ENCODE peak calls at places on chromosomes 7 and 10, in four cellular contexts. One of them, this sample, is unnamed.

GRCh38 chr7:111750168-111750715 is 187.9 kb upstream of the IMMP2L start:
- DNase-seq in K562: no peak
- DNase-seq in HepG2: no peak
- DNase-seq in H1: no peak
- DNase-seq in this sample: no peak

GRCh38 chr10:49082767-49083166 is 32.6 kb downstream of the VSTM4 start:
- DNase-seq in K562: no peak
- DNase-seq in HepG2: no peak
- DNase-seq in H1: no peak
- DNase-seq in this sample: no peak

GRCh38 chr10:72730462-72730861 is 38.5 kb downstream of the MCU start:
- DNase-seq in HepG2: no peak
- DNase-seq in H1: no peak
- DNase-seq in K562: no peak
- DNase-seq in this sample: no peak

GRCh38 chr7:127815631-127816145 is 163.7 kb downstream of the SND1 start:
- DNase-seq in HepG2: no peak
- DNase-seq in K562: no peak
- DNase-seq in H1: no peak
- DNase-seq in this sample: no peak

GRCh38 chr10:15035385-15036301 is 8.1 kb upstream of the OLAH start:
- DNase-seq in H1: no peak
- DNase-seq in HepG2: no peak
- DNase-seq in K562: peak
- DNase-seq in this sample: no peak

GRCh38 chr7:42661312-42661711 is 250.6 kb downstream of the C7orf25 start:
- DNase-seq in H1: no peak
- DNase-seq in HepG2: no peak
- DNase-seq in K562: no peak
- DNase-seq in this sample: no peak

GRCh38 chr7:74454059-74454947 is 597 bp downstream of the GTF2IRD1 start:
- DNase-seq in H1: no peak
- DNase-seq in K562: no peak
- DNase-seq in HepG2: no peak
- DNase-seq in this sample: no peak

GRCh38 chr7:17530741-17531417 is 232.4 kb downstream of the AHR start:
- DNase-seq in HepG2: peak
- DNase-seq in H1: no peak
- DNase-seq in K562: no peak
- DNase-seq in this sample: peak

GRCh38 chr7:13603661-13604060 is 385.8 kb downstream of the ETV1 start:
- DNase-seq in HepG2: no peak
- DNase-seq in K562: no peak
- DNase-seq in H1: no peak
- DNase-seq in this sample: no peak

GRCh38 chr10:80860719-80861118 is 323.0 kb downstream of the SH2D4B start:
- DNase-seq in HepG2: no peak
- DNase-seq in K562: no peak
- DNase-seq in H1: no peak
- DNase-seq in this sample: no peak

GRCh38 chr10:71854031-71854430 is 3.0 kb upstream of the PSAP start:
- DNase-seq in HepG2: no peak
- DNase-seq in H1: no peak
- DNase-seq in K562: no peak
- DNase-seq in this sample: no peak

GRCh38 chr10:930415-931325 is 835 bp downstream of the LARP4B start:
- DNase-seq in H1: no peak
- DNase-seq in K562: peak
- DNase-seq in HepG2: peak
- DNase-seq in this sample: no peak

GRCh38 chr10:126570631-126571170 is 99.8 kb downstream of the C10orf90 start:
- DNase-seq in K562: no peak
- DNase-seq in HepG2: no peak
- DNase-seq in H1: no peak
- DNase-seq in this sample: no peak

GRCh38 chr7:8177109-8177933 is 84.6 kb downstream of the ICA1 start:
- DNase-seq in K562: no peak
- DNase-seq in HepG2: no peak
- DNase-seq in H1: no peak
- DNase-seq in this sample: no peak

GRCh38 chr10:122525788-122526187 is 34.8 kb upstream of the DMBT1 start:
- DNase-seq in HepG2: peak
- DNase-seq in H1: no peak
- DNase-seq in K562: no peak
- DNase-seq in this sample: no peak

GRCh38 chr7:30740417-30741181 is 11.3 kb upstream of the INMT start:
- DNase-seq in HepG2: peak
- DNase-seq in H1: no peak
- DNase-seq in K562: peak
- DNase-seq in this sample: no peak

GRCh38 chr10:124386186-124387077 is 32.3 kb downstream of the OAT start:
- DNase-seq in K562: no peak
- DNase-seq in HepG2: no peak
- DNase-seq in H1: no peak
- DNase-seq in this sample: no peak

GRCh38 chr10:75276029-75276872 is 40.5 kb upstream of the COMTD1 start:
- DNase-seq in H1: no peak
- DNase-seq in HepG2: no peak
- DNase-seq in K562: peak
- DNase-seq in this sample: no peak

GRCh38 chr7:85452674-85453073 is 265.8 kb upstream of the SEMA3D start:
- DNase-seq in HepG2: no peak
- DNase-seq in K562: no peak
- DNase-seq in H1: no peak
- DNase-seq in this sample: no peak

GRCh38 chr10:72540193-72540807 is 85.6 kb downstream of the MICU1 start:
- DNase-seq in H1: no peak
- DNase-seq in K562: no peak
- DNase-seq in HepG2: no peak
- DNase-seq in this sample: no peak

GRCh38 chr7:17660116-17660515 is 280.2 kb downstream of the SNX13 start:
- DNase-seq in HepG2: no peak
- DNase-seq in K562: no peak
- DNase-seq in H1: no peak
- DNase-seq in this sample: no peak

GRCh38 chr10:31467791-31468535 is 148.9 kb downstream of the ZEB1 start:
- DNase-seq in H1: peak
- DNase-seq in K562: no peak
- DNase-seq in HepG2: peak
- DNase-seq in this sample: no peak

GRCh38 chr7:30148951-30149459 is 14.2 kb downstream of the MTURN start:
- DNase-seq in K562: no peak
- DNase-seq in HepG2: no peak
- DNase-seq in H1: no peak
- DNase-seq in this sample: no peak

GRCh38 chr7:18754766-18755165 is 259.2 kb downstream of the HDAC9 start:
- DNase-seq in H1: no peak
- DNase-seq in K562: no peak
- DNase-seq in HepG2: no peak
- DNase-seq in this sample: no peak

GRCh38 chr7:128029405-128029995 is 1.7 kb downstream of the LRRC4 start:
- DNase-seq in K562: no peak
- DNase-seq in HepG2: no peak
- DNase-seq in H1: no peak
- DNase-seq in this sample: no peak

GRCh38 chr10:108036298-108036697 is 871.8 kb upstream of the SORCS1 start:
- DNase-seq in HepG2: no peak
- DNase-seq in K562: no peak
- DNase-seq in H1: no peak
- DNase-seq in this sample: no peak

GRCh38 chr10:34430685-34431084 is 384.4 kb downstream of the PARD3 start:
- DNase-seq in H1: no peak
- DNase-seq in HepG2: no peak
- DNase-seq in K562: no peak
- DNase-seq in this sample: no peak

GRCh38 chr10:100687143-100687953 is 58.0 kb upstream of the PAX2 start:
- DNase-seq in HepG2: no peak
- DNase-seq in H1: no peak
- DNase-seq in K562: no peak
- DNase-seq in this sample: no peak
- TF ChIP-seq EZH2 in HepG2: no peak
- TF ChIP-seq EZH2 in H1: no peak
- TF ChIP-seq EZH2 in K562: no peak
- TF ChIP-seq EZH2 in this sample: no peak

DNA sequence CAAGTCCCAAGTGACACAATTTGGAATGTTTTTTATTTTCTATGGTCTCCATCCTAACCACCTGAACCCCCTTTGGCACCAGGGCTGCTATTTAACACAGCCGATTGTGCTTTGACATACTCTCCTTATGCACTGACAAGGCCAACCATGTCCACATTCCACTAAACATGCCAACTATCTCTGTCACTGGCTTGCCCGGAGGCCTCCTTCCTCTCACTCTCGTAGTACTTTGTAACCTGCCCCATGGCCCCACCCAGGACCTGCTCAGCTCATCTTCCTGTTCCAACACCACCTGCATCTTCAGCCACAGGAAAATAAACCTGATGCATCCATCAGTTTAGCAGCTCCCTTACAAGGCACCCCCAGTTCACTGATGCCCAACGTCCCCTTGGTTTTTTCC is 63.1 kb downstream of the GPAM start:
- DNase-seq in K562: no peak
- DNase-seq in H1: no peak
- DNase-seq in HepG2: no peak
- DNase-seq in this sample: no peak
- TF ChIP-seq SIN3A in K562: no peak
- TF ChIP-seq SIN3A in H1: no peak
- TF ChIP-seq SIN3A in HepG2: no peak
- TF ChIP-seq SIN3A in this sample: no peak

DNA sequence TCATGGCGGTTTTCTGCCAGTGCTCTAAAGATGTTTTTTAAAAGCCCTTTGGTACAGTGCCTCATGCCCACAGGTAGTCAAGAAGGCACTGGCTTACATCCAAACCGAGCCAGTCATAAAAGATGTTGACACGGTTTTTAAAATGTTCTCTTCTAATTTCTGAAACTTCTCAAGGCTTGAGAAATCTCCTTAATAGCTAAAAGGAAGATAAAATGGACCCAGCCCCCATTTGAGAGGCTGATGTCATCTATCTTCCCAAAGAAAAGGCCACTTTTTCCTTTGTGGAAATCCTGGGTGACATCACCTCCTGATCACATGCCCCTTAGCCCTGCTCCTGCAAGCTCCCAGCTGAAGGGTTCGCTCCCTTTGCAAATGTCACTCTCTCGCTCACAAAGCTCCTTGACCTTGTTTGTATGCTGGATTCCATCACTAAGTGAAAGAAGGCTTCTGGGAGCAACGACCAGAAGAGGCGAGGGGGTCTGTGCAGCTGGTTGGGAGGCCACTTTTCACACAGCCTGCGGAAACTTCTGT is 122.9 kb downstream of the CUBN start:
- DNase-seq in H1: no peak
- DNase-seq in K562: no peak
- DNase-seq in HepG2: no peak
- DNase-seq in this sample: no peak
- TF ChIP-seq TAF1 in H1: no peak
- TF ChIP-seq TAF1 in K562: no peak
- TF ChIP-seq TAF1 in HepG2: no peak
- TF ChIP-seq TAF1 in this sample: no peak

DNA sequence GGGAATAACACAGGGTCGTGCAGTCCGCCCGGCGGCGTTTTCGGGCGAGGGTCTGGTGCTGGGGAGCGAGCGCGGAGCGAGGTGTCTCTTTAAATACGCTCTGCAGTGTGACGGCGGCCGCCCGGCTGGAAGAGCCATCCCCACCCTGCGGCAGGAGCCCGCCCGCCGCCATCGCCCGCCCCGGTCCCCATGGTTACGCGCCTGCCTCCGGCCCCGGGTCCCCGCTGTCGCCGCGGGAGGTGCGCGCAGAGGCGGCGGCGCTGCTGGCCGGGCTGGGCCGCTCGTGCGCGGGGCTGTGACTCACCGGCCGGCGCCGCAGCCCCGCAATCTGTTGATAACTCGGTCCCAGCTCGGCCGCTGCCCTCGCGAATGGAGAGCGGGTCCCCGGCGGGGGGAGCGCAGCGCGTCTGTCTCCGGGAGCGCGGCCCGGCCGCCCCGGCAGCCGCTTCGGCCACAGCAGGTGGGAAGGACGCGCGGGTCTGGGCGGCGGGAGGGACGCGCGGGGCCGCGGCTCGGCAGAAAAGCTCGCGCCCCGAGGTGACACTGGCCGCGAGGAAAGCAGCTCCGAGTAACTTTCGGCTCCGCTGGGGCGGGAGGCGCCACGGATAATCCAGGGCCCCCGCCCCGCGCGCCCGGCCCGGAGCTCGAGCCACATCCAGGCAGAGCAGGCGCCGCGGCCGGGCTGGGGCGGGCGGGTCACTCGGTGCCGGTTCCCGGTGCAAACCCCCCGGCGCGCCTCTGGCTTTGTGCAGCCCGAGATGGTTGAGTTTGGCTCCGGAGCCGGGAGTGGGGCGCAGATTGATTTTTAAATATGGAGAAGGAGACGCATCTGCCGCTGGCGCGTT is at the start of gene ADGRA1:
- DNase-seq in K562: peak
- DNase-seq in HepG2: no peak
- DNase-seq in H1: no peak
- DNase-seq in this sample: no peak
- TF ChIP-seq EZH2 in K562: no peak
- TF ChIP-seq EZH2 in HepG2: no peak
- TF ChIP-seq EZH2 in H1: peak
- TF ChIP-seq EZH2 in this sample: no peak

This sample was measured in GM12878.